ENCODE peak calls at places on chromosomes 11 and 22, in five cellular contexts. Z, Y, G, F and A are unnamed samples.

GRCh38 chr11:69707156-69707555 is 3.3 kb upstream of the FGF19 start:
- DNase-seq in Y (no peak), Z (no peak), G (no peak), F (no peak), A (no peak)

GRCh38 chr11:120182357-120182756 is 28.5 kb upstream of the OAF start:
- DNase-seq in Z (no peak), F (no peak), G (no peak), Y (no peak), A (no peak)

GRCh38 chr22:23380911-23381310 is 199.2 kb downstream of the IGLL1 start:
- DNase-seq in Z (no peak), Y (no peak), G (no peak), F (no peak), A (no peak)

GRCh38 chr22:47698906-47699305 is 936.5 kb downstream of the TBC1D22A start:
- DNase-seq in G (no peak), F (no peak), Z (no peak), Y (no peak), A (no peak)

GRCh38 chr11:23311986-23312940 is 452.0 kb upstream of the CCDC179 start:
- DNase-seq in Y (no peak), Z (no peak), G (no peak), F (peak), A (no peak)

GRCh38 chr11:19890308-19890707 is 177.7 kb downstream of the NAV2 start:
- DNase-seq in F (peak), Z (no peak), Y (no peak), G (no peak), A (no peak)

GRCh38 chr11:30914143-30914762 is 328.1 kb upstream of the MPPED2 start:
- DNase-seq in Z (no peak), G (peak), Y (peak), F (peak), A (peak)

GRCh38 chr11:114145166-114145695 is 85.7 kb downstream of the ZBTB16 start:
- DNase-seq in F (no peak), Y (no peak), G (no peak), Z (no peak), A (no peak)

GRCh38 chr11:35584321-35584720 is 33.9 kb upstream of the FJX1 start:
- DNase-seq in G (no peak), Y (no peak), Z (no peak), F (peak), A (no peak)

GRCh38 chr11:13391217-13391616 is 71.8 kb downstream of the BTBD10 start:
- DNase-seq in F (no peak), G (no peak), Y (no peak), Z (no peak), A (no peak)

GRCh38 chr11:59713745-59714144 is at the start of gene OR10V1:
- DNase-seq in Z (no peak), G (no peak), F (no peak), Y (no peak), A (no peak)

GRCh38 chr11:93741882-93742226 is 382 bp downstream of the C11orf54 start:
- DNase-seq in Y (peak), G (peak), Z (peak), F (peak), A (no peak)

GRCh38 chr11:9601041-9601875 is 27.8 kb downstream of the WEE1 start:
- DNase-seq in Y (no peak), Z (peak), G (no peak), F (peak), A (no peak)

GRCh38 chr22:19691721-19692341 is 22.5 kb upstream of the SEPTIN5 start:
- DNase-seq in Z (no peak), G (no peak), F (peak), Y (peak), A (no peak)

GRCh38 chr22:46045459-46046298 is 68.7 kb upstream of the WNT7B start:
- DNase-seq in G (peak), F (peak), Z (peak), Y (no peak), A (no peak)

GRCh38 chr11:99098258-99098657 is 77.5 kb downstream of the CNTN5 start:
- DNase-seq in G (no peak), Y (no peak), F (no peak), Z (no peak), A (no peak)

GRCh38 chr11:87926250-87926970 is 248.8 kb downstream of the RAB38 start:
- DNase-seq in G (no peak), Z (no peak), F (peak), Y (no peak), A (no peak)

GRCh38 chr11:134145715-134146114 is 76.8 kb downstream of the JAM3 start:
- DNase-seq in Z (no peak), Y (no peak), G (peak), F (no peak), A (no peak)

GRCh38 chr11:31645747-31646146 is 136.2 kb downstream of the ELP4 start:
- DNase-seq in Z (no peak), Y (peak), F (peak), G (no peak), A (no peak)

GRCh38 chr11:109696191-109696897 is 274.4 kb downstream of the C11orf87 start:
- DNase-seq in Y (no peak), G (no peak), F (peak), Z (no peak), A (no peak)

GRCh38 chr22:17918840-17919239 is 105.5 kb downstream of the MICAL3 start:
- DNase-seq in F (peak), Y (no peak), Z (no peak), G (no peak), A (no peak)

DNA sequence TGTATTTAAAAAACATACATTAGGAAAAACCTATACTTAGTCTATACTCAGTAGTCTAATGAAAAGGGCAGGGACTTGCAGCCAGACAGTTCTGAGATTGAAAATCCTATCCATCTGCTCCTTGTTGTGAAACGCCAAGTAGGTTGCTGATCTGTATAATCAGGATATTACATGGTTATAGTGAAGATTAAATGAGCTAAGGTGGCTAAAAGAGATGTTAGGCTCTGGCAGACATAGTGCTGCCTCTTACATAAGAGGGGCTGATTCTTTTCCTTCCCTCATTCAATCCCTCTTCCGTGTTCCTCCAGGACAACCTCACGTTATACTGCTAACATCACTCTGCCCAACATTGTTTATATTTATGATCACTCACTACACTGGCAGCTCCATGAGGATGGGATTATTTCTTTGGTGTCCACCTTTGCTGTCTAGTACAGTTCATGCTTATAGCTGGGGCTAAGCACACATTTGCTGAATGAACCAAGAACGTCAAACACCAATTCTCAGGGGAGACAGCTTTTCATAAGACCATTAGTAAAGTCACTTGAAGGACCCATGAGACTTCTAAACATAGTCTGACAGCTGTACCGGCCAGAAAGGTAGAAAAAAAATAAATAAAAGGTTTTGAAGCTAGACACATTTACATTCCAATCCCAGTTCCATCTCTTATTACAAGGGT is 46.3 kb downstream of the GAB2 start:
- DNase-seq in Y (no peak), F (no peak), Z (no peak), G (no peak), A (no peak)
- H3K27ac ChIP-seq in Y (no peak), F (peak), Z (no peak), G (no peak), A (peak)

DNA sequence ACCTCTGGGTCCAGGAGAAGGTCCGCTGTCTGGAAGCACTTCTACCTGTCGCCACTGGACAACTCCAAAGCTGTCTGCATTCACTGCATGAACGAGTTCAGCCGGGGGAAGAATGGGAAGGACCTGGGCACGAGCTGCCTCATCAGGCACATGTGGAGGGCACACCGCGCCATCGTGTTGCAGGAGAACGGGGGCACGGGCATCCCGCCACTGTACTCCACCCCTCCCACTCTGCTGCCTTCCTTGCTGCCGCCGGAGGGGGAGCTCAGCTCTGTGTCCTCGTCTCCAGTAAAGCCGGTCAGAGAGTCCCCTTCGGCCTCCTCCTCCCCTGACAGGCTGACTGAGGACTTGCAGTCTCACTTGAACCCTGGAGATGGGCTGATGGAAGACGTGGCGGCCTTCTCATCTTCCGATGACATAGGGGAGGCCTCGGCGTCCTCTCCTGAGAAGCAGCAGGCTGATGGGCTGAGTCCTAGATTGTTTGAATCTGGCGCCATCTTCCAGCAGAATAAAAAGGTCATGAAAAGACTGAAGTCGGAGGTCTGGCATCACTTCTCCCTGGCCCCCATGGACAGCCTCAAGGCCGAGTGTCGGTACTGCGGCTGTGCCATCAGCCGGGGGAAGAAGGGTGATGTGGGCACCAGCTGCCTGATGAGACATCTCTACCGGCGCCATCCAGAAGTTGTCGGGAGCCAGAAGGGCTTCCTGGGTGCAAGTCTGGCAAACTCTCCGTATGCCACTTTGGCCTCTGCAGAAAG is 31.0 kb downstream of the ZBED4 start:
- DNase-seq in Y (no peak), Z (no peak), F (no peak), G (no peak), A (no peak)
- H3K27ac ChIP-seq in Y (no peak), Z (no peak), F (no peak), G (no peak), A (no peak)

GRCh38 chr11:95339554-95339953 is 108.6 kb upstream of the SESN3 start:
- DNase-seq in G (no peak), F (peak), Y (no peak), Z (no peak), A (no peak)

GRCh38 chr11:95337175-95337957 is 106.4 kb upstream of the SESN3 start:
- DNase-seq in Y (no peak), F (peak), Z (peak), G (no peak), A (peak)

GRCh38 chr11:95337972-95338429 is 107.0 kb upstream of the SESN3 start:
- DNase-seq in Y (no peak), F (peak), Z (no peak), G (no peak), A (no peak)

GRCh38 chr11:95335989-95336388 is 105.0 kb upstream of the SESN3 start:
- DNase-seq in Z (no peak), G (no peak), F (no peak), Y (no peak), A (no peak)

DNA sequence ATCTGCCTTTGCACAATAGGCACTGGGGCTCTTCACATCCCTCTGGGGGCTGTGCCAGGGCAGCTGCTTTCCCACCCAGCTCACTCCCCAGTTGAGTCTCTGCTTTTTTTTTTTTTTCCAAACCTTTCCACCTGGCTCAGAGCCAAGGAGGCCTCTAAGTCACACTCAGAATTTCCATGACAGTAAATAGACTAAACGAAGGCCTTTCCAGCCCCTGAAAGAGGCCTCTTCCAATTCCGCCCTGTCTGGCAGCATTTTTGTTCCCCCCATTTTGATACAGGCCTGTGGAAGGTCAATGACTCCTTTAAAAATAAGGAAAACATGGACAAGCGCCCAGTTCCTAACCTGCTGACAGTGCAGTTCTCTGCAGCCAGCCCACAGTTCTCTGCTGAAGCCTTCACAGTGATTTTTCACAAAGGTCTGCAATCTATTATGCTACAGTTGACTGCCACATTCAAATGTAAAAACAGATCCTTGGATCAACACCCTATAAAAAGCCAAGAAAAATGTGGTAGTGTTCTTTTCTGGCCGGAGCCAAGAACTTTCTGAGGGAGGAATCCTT is 107.5 kb upstream of the SESN3 start:
- DNase-seq in Y (no peak), G (no peak), F (peak), Z (peak), A (no peak)
- H3K27ac ChIP-seq in Y (no peak), G (peak), F (peak), Z (peak), A (no peak)

GRCh38 chr22:37624876-37625275 is 14.6 kb upstream of the SH3BP1 start:
- DNase-seq in Y (no peak), Z (no peak), G (no peak), F (no peak), A (no peak)

GRCh38 chr22:37626556-37627075 is 12.9 kb upstream of the SH3BP1 start:
- DNase-seq in F (no peak), Z (no peak), G (no peak), Y (no peak), A (no peak)

GRCh38 chr22:37627091-37627490 is 12.4 kb upstream of the SH3BP1 start:
- DNase-seq in F (peak), G (no peak), Z (no peak), Y (no peak), A (no peak)

GRCh38 chr22:37626144-37626543 is 13.3 kb upstream of the SH3BP1 start:
- DNase-seq in Y (no peak), G (no peak), Z (peak), F (no peak), A (no peak)

GRCh38 chr22:37625737-37626136 is 13.7 kb upstream of the SH3BP1 start:
- DNase-seq in Y (no peak), Z (no peak), G (no peak), F (no peak), A (no peak)
- H3K27ac ChIP-seq in Y (no peak), Z (peak), G (no peak), F (no peak), A (peak)

DNA sequence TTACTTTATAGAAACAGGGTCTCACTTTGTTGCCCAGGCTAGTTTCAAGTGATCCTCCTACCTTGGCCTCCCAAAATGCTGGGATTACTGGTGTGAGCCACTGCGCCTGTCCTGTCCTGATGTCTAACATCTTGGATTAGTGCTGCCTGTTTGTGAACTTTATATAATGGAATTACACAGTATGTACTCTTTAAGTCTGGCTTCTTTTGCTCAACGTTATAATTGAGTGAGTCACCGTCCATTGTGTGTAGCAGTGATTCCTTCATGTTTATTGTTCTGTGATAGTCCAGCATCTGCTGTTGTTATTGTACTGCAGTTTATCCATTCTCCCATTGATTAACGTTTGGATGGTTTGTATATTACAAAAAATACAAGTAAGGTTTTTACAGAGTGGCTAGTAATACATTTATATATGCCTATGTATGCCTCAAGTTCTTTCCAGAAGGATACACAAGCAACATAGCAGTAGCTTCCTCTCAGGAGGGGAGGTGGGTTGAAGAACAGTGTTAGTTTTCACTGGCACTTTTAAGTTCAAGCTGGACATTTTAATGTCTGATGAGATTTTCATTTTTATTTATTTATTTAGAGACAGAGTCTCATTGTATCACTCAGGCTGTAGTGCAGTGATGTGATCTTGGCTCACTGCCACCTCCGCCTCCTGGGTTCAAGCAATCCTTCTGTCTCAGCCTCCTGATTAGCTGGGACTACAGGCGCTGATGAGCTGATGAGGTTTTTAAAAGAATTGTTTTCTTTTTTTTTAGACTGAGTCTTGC is 25.2 kb upstream of the MICALL1 start:
- DNase-seq in F (peak), Y (no peak), Z (no peak), G (no peak), A (no peak)
- H3K27ac ChIP-seq in F (peak), Y (no peak), Z (no peak), G (no peak), A (peak)

GRCh38 chr11:48000432-48000831 is 20.1 kb downstream of the PTPRJ start:
- DNase-seq in Y (no peak), G (no peak), Z (no peak), F (no peak), A (no peak)

GRCh38 chr11:47998733-47999359 is 18.5 kb downstream of the PTPRJ start:
- DNase-seq in G (no peak), Z (peak), Y (peak), F (no peak), A (no peak)

GRCh38 chr11:47997063-47998053 is 17.0 kb downstream of the PTPRJ start:
- DNase-seq in G (no peak), Z (peak), F (no peak), Y (no peak), A (no peak)

GRCh38 chr11:47995318-47995717 is 15.0 kb downstream of the PTPRJ start:
- DNase-seq in G (no peak), Y (no peak), F (no peak), Z (no peak), A (no peak)

DNA sequence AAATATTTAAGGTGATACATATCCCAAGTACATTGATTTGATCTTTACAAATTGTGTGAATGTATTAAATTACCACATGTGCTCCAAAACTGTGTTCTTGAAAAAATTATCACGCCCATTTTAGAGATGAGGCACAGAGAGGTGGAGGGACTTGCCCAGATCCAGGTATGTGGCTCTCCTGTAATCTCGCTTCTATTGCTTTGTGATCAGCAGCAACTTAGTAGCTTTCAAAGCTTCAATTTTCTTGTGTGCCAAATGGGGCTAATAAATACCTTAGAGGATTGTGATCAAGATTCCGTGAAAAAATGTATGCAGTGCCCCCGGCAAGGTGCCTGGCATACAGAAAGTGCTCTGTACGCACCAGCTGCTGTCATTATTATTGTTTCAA is 18.0 kb downstream of the PTPRJ start:
- DNase-seq in F (no peak), Z (no peak), G (no peak), Y (no peak), A (no peak)
- H3K27ac ChIP-seq in F (no peak), Z (peak), G (no peak), Y (peak), A (no peak)